ENCODE peak calls at places on chromosomes 3 and 15, in six cellular contexts. F, W, C, S, Z and R are unnamed samples.
A peak's percentile ranks its signal among the peaks of the same experiment; 100 is the strongest.

GRCh38 chr3:125143982-125144652 is 68.4 kb downstream of the SLC12A8 start:
- DNase-seq in C (no peak), Z (peak; percentile 63), S (no peak), F (no peak), W (no peak), R (no peak)

GRCh38 chr15:71538922-71539321 is 271.4 kb upstream of the NR2E3 start:
- DNase-seq in Z (no peak), C (no peak), S (no peak), F (no peak), W (no peak), R (no peak)

GRCh38 chr3:141071681-141072260 is 20.6 kb downstream of the SPSB4 start:
- DNase-seq in S (no peak), W (no peak), F (no peak), Z (no peak), C (no peak), R (no peak)

GRCh38 chr3:46537789-46538188 is 28.3 kb downstream of the LRRC2 start:
- DNase-seq in C (no peak), F (no peak), W (no peak), S (no peak), Z (no peak), R (no peak)

GRCh38 chr15:29518442-29518841 is 248.8 kb upstream of the NSMCE3 start:
- DNase-seq in C (no peak), F (no peak), Z (no peak), W (no peak), S (no peak), R (no peak)

GRCh38 chr3:39433642-39434041 is 27.1 kb downstream of the RPSA start:
- DNase-seq in Z (peak; percentile 64), S (no peak), W (peak; percentile 18), C (no peak), F (no peak), R (peak; percentile 9)

GRCh38 chr15:98715890-98716443 is 67.6 kb downstream of the IGF1R start:
- DNase-seq in S (no peak), C (no peak), F (no peak), W (no peak), Z (no peak), R (no peak)

GRCh38 chr15:27479232-27480140 is 508.5 kb downstream of the GABRG3 start:
- DNase-seq in F (no peak), W (no peak), Z (no peak), S (no peak), C (peak; percentile 43), R (no peak)

GRCh38 chr15:26623071-26623470 is 149.8 kb downstream of the GABRB3 start:
- DNase-seq in F (no peak), Z (no peak), C (no peak), W (no peak), S (no peak), R (no peak)

GRCh38 chr3:65436580-65436979 is 602.1 kb downstream of the MAGI1 start:
- DNase-seq in S (no peak), C (no peak), W (no peak), F (no peak), Z (peak; percentile 17), R (no peak)

GRCh38 chr3:41975421-41976103 is 13.7 kb upstream of the ULK4 start:
- DNase-seq in C (no peak), S (no peak), Z (peak; percentile 36), F (no peak), W (no peak), R (no peak)

GRCh38 chr3:165939141-165939540 is 101.9 kb upstream of the BCHE start:
- DNase-seq in W (no peak), S (no peak), Z (no peak), C (no peak), F (no peak), R (no peak)

GRCh38 chr3:150743508-150743907 is 19.5 kb downstream of the SIAH2 start:
- DNase-seq in W (no peak), C (no peak), Z (no peak), S (no peak), F (no peak), R (no peak)

GRCh38 chr15:64841258-64842098 is at the start of gene PLEKHO2:
- DNase-seq in W (peak; percentile 91), C (peak; percentile 100), F (peak; percentile 96), Z (peak; percentile 95), S (peak; percentile 81), R (peak; percentile 54)

GRCh38 chr15:64833690-64834089 is 8.0 kb upstream of the PLEKHO2 start:
- DNase-seq in W (no peak), F (no peak), S (no peak), C (no peak), Z (no peak), R (no peak)

GRCh38 chr15:64837502-64837901 is 4.2 kb upstream of the PLEKHO2 start:
- DNase-seq in C (peak; percentile 39), Z (no peak), S (no peak), W (no peak), F (no peak), R (no peak)

DNA sequence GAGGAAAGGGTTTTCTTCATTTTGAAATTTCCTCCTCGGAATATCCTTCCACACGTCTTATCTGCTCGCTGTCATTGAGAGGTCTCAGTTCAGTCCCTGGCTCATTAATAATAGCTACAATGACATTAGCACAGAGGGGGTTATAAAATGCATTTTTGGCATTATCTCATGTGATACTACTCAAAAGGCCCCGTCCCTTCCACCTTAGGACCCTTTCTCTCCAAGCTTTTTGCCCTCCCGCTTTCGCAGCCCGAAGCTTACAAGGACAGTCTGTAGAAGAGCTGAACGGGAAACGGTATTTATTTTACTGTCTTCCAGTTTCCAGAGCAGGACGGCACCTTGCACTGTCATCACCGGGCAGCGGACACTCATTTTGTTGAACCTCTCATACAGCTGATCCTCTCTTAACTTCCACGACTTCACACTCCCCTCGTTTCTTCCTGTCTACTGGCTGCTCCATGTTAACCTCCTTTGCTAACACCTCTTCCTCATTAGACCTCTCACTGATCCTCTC is 5.6 kb upstream of the PLEKHO2 start:
- DNase-seq in Z (no peak), W (no peak), F (no peak), S (no peak), C (peak; percentile 21), R (no peak)
- TF ChIP-seq CTCF in Z (no peak), W (no peak), F (no peak), S (no peak), C (peak; percentile 10), R (no peak)

DNA sequence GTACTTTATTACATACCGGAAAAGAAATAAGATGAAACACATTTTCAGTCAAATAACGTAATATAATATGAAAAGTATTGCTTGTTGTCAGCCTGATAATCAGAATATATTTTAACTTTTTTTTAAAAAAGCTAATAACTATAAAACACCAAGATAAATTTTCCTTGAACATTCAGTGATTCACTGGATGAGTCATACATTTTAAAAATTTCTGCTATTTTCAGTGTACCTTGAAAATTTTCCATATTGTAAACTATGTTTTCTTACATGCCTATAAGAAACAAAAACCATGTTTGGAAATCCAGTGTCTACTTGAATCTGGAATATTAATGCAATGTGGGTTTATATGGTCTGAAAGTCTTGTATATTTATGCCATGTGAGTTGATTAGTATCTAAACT is 36.3 kb upstream of the MEIS2 start:
- DNase-seq in F (no peak), Z (peak; percentile 41), S (no peak), C (no peak), W (no peak), R (no peak)
- TF ChIP-seq CTCF in F (no peak), Z (no peak), S (no peak), C (no peak), W (no peak), R (no peak)

DNA sequence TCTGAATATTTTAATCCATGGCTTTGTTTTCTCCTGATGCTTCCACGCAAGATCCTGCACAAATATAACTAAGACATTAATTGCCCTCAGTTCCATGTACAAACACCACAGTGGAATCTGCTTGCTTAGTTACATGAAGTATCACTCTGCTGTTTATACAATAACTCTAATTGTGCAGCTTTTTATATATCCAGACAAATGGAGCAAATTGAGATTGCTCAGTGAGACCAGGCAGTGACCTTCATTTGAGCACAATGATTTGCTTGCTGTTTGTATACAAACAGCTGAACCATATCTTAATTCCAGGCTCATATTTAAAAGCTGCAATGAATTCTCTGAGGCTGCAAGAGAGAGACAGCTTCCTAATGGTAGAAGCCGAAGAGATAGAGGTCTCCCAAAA is 243.7 kb downstream of the CADPS start:
- DNase-seq in S (no peak), F (no peak), C (no peak), W (no peak), Z (no peak), R (no peak)
- TF ChIP-seq CTCF in S (no peak), F (no peak), C (no peak), W (no peak), Z (no peak), R (no peak)

GRCh38 chr3:120040813-120041377 is 53.4 kb downstream of the GSK3B start:
- DNase-seq in C (no peak), W (no peak), F (no peak), Z (no peak), S (no peak), R (no peak)

GRCh38 chr3:120039642-120040610 is 54.3 kb downstream of the GSK3B start:
- DNase-seq in S (no peak), F (no peak), W (no peak), Z (no peak), C (no peak), R (no peak)
- TF ChIP-seq CTCF in S (no peak), F (no peak), W (no peak), Z (peak; percentile 23), C (no peak), R (no peak)

DNA sequence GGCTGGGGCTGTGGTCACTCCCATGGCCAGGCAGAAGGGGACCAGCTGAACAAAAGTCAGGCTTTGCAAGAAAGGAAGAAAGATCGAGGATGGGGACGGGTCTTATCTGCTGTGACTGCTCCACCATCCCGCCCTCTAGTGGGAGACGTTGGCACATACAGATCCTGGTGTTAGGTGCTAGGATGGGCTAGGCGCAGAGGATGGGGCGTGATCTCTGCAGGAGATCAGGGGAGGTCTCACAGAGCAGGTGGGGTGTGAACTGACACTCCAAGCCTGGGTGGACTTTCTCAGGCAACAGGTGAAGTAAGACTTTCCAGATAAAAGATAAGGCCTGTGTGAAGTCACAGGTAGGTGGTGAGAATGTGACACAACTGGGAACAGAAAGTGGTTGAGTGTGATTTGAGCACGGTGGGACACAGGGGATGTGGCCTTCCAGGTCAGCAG is 141.9 kb upstream of the SMAD3 start:
- DNase-seq in S (no peak), W (no peak), C (no peak), F (no peak), Z (peak; percentile 40), R (no peak)
- TF ChIP-seq CTCF in S (peak; percentile 63), W (peak; percentile 26), C (peak; percentile 24), F (peak; percentile 21), Z (peak; percentile 66), R (peak; percentile 50)

GRCh38 chr3:87792532-87793321 is 266.1 kb downstream of the CGGBP1 start:
- DNase-seq in F (no peak), W (no peak), C (peak; percentile 82), Z (peak; percentile 24), S (peak; percentile 53), R (no peak)
- TF ChIP-seq CTCF in F (no peak), W (no peak), C (no peak), Z (no peak), S (peak; percentile 48), R (no peak)

DNA sequence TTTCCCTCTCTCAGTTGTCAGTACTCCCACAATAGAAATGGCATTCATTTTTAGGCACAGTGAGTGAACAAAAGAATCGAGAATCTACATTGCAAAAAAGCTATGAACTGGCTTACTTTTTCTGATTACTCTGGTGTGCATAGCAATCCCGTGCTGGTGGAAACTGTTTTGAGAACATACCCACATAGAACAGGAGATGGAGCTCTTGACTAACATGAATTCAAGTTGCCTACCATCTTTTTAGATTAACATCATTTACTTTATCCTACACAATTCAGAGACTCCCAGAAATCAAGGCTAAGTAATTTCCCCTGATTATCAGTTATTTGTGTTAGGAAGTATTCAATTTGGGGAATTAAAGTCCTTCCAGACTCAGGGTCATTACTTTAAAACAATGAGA is 326.6 kb downstream of the ARPP21 start:
- DNase-seq in F (no peak), S (no peak), W (no peak), C (no peak), Z (peak; percentile 81), R (no peak)
- TF ChIP-seq CTCF in F (peak; percentile 37), S (peak; percentile 71), W (peak; percentile 62), C (peak; percentile 30), Z (peak; percentile 72), R (peak; percentile 58)